ENCODE peak calls at places on chromosomes 6 and 20, in five cellular contexts. R is body of pancreas, Q is brain microvascular endothelial cell, G is SK-N-SH, N is right lobe of liver. T is an unnamed sample.

GRCh38 chr20:43914286-43914685 is 366 bp upstream of the TOX2 start:
- DNase-seq in R (no peak), Q (no peak), G (no peak), N (no peak), T (no peak)

GRCh38 chr6:106005954-106006353 is 80.2 kb upstream of the PRDM1 start:
- DNase-seq in R (no peak), Q (no peak), G (no peak), N (no peak), T (no peak)

GRCh38 chr6:30163918-30164654 is 740 bp downstream of the TRIM15 start:
- DNase-seq in R (no peak), Q (no peak), G (no peak), N (no peak), T (no peak)

GRCh38 chr6:15479761-15480160 is 183.1 kb downstream of the DTNBP1 start:
- DNase-seq in R (no peak), Q (no peak), G (no peak), N (no peak), T (peak)

GRCh38 chr6:150142657-150143501 is at the start of gene PPP1R14C:
- DNase-seq in R (peak), Q (no peak), G (peak), N (no peak), T (no peak)

GRCh38 chr6:26552205-26552604 is 14.0 kb downstream of the HMGN4 start:
- DNase-seq in R (no peak), Q (no peak), G (no peak), N (no peak), T (no peak)

GRCh38 chr6:46584586-46584985 is 68.0 kb downstream of the CYP39A1 start:
- DNase-seq in R (no peak), Q (peak), G (no peak), N (no peak), T (no peak)

GRCh38 chr6:66731310-66731709 is 1024.3 kb upstream of the EYS start:
- DNase-seq in R (no peak), Q (no peak), G (no peak), N (no peak), T (no peak)

GRCh38 chr6:73675466-73676098 is 20.4 kb upstream of the CD109 start:
- DNase-seq in R (peak), Q (peak), G (peak), N (peak), T (no peak)

GRCh38 chr6:81857812-81858211 is 105.3 kb upstream of the TENT5A start:
- DNase-seq in R (no peak), Q (no peak), G (no peak), N (no peak), T (no peak)

GRCh38 chr20:35252037-35252461 is 25.6 kb downstream of the MMP24 start:
- DNase-seq in R (no peak), Q (no peak), G (no peak), N (no peak), T (no peak)

GRCh38 chr20:15155848-15156401 is 818.5 kb upstream of the FLRT3 start:
- DNase-seq in R (no peak), Q (no peak), G (no peak), N (no peak), T (peak)

GRCh38 chr20:15154070-15154469 is 816.7 kb upstream of the FLRT3 start:
- DNase-seq in R (no peak), Q (no peak), G (no peak), N (no peak), T (peak)

GRCh38 chr20:15162061-15162740 is 824.8 kb upstream of the FLRT3 start:
- DNase-seq in R (no peak), Q (no peak), G (no peak), N (no peak), T (no peak)

GRCh38 chr20:15163632-15164031 is 826.2 kb upstream of the FLRT3 start:
- DNase-seq in R (no peak), Q (no peak), G (no peak), N (no peak), T (no peak)

GRCh38 chr20:15158438-15158990 is 821.1 kb upstream of the FLRT3 start:
- DNase-seq in R (no peak), Q (no peak), G (no peak), N (no peak), T (no peak)
- H3K27ac ChIP-seq in R (no peak), Q (no peak), G (no peak), N (no peak), T (no peak)

DNA sequence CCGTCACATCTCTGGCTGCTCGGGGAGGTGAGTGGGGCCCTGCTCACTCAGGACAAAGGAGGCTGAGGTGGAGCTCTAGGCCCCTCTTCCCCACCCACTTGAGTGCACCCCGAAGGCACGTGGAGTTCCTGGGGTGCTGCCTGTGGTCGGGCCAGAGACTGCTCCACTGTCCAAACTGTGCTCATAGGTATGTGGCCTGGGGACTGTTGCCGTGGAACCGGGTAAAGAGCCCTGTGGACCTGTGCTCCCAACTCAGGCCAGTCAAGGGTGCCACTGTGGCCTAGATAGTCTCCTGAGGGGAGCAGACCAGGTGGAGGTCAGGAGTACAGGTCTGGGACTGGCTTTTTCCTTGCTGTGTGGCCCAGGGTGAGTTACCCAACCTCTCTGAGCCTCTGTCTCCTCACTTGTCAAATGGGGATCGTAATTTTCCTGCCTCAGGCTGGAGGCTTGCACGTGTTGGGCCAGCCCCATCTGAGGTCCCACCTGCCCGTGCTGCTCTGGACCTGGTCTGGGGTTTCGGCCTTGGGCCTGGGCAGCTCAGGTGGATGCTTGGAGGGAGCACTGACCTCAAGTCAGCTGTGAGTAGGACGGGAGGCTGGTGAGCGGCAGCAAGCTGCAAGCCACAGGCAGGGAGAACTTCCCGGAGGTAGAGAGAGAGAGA is 12.4 kb upstream of the NPBWR2 start:
- DNase-seq in R (peak), Q (no peak), G (peak), N (peak), T (no peak)
- H3K27ac ChIP-seq in R (no peak), Q (no peak), G (no peak), N (no peak), T (no peak)

GRCh38 chr20:57564180-57564802 is 3.4 kb downstream of the PCK1 start:
- DNase-seq in R (no peak), Q (no peak), G (no peak), N (peak), T (no peak)
- H3K27ac ChIP-seq in R (no peak), Q (no peak), G (no peak), N (peak), T (no peak)

GRCh38 chr20:59157064-59157463 is 6.6 kb upstream of the ZNF831 start:
- DNase-seq in R (no peak), Q (no peak), G (no peak), N (no peak), T (no peak)
- H3K27ac ChIP-seq in R (no peak), Q (no peak), G (no peak), N (no peak), T (no peak)

GRCh38 chr6:139242457-139243240 is 49.1 kb downstream of the TXLNB start:
- DNase-seq in R (no peak), Q (no peak), G (no peak), N (no peak), T (no peak)

GRCh38 chr6:139236105-139236504 is 55.7 kb downstream of the TXLNB start:
- DNase-seq in R (no peak), Q (no peak), G (no peak), N (no peak), T (no peak)

GRCh38 chr6:139240161-139241010 is 51.4 kb downstream of the TXLNB start:
- DNase-seq in R (peak), Q (peak), G (no peak), N (no peak), T (no peak)

GRCh38 chr6:139235666-139236065 is 56.1 kb downstream of the TXLNB start:
- DNase-seq in R (no peak), Q (no peak), G (no peak), N (no peak), T (no peak)

DNA sequence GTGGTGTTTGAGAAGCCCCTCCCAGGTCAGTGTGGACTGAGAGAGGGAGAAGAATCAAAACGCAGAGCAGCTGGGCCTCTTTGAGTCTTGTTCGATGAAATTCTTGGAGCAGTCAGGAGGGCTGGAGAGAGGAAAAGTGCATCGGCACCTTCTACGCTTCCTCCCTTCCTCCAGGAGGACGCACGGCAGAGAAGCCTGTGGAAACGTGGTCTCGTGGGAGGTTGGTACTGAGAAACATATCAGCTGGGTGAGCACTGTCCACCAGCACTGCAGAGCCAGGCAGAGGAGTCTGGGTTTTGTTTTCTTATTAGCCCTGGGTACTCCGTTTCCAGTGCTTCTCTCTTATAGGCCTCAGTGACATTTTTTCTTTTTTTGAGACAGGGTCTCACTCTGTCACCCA is 52.7 kb downstream of the TXLNB start:
- DNase-seq in R (no peak), Q (no peak), G (no peak), N (no peak), T (no peak)
- H3K27ac ChIP-seq in R (no peak), Q (no peak), G (no peak), N (no peak), T (no peak)

T was measured in epithelial cell of prostate.